ENCODE peak calls at places on chromosomes 1 and 21, in nine cellular contexts. Q is K562; I is transverse colon; S is neural progenitor cell; A is Karpas-422; X is CD8-positive, alpha-beta memory T cell; G is heart left ventricle; R is tibial nerve; W is GM23248. U is an unnamed sample. For H3K4me1, the result is how much of the 10 kb centered on the place peaks cover.

GRCh38 chr1:117686907-117687306 is 81.1 kb downstream of the TENT5C start:
- DNase-seq in X (no peak), S (no peak), I (no peak), Q (no peak), A (no peak), G (no peak), R (no peak), W (peak), U (no peak)

GRCh38 chr1:227038401-227038800 is 98.3 kb downstream of the COQ8A start:
- DNase-seq in R (no peak), A (no peak), W (peak), S (no peak), I (no peak), G (no peak), X (no peak), Q (no peak), U (no peak)

GRCh38 chr1:25549273-25550154 is 6.1 kb downstream of the LDLRAP1 start:
- DNase-seq in X (peak), I (peak), W (no peak), R (no peak), A (peak), Q (peak), G (peak), S (no peak), U (peak)

GRCh38 chr1:59976194-59977074 is 49.9 kb upstream of the CYP2J2 start:
- DNase-seq in R (peak), S (peak), G (peak), A (peak), W (peak), I (peak), X (peak), Q (peak), U (peak)

GRCh38 chr1:220407101-220407683 is 120.7 kb upstream of the MARK1 start:
- DNase-seq in Q (no peak), G (no peak), R (no peak), W (no peak), I (no peak), S (no peak), X (no peak), A (no peak), U (no peak)

GRCh38 chr21:38956791-38957571 is 151.3 kb downstream of the ETS2 start:
- DNase-seq in Q (peak), W (peak), S (no peak), A (no peak), G (peak), R (no peak), X (no peak), I (peak), U (no peak)

GRCh38 chr1:52057245-52057644 is 1.1 kb downstream of the BTF3L4 start:
- DNase-seq in A (no peak), I (no peak), S (no peak), W (peak), Q (peak), G (no peak), X (no peak), R (no peak), U (no peak)

GRCh38 chr21:44522753-44523204 is 17.2 kb downstream of the KRTAP10-1 start:
- DNase-seq in W (no peak), S (no peak), G (no peak), I (no peak), A (no peak), R (no peak), X (no peak), Q (no peak), U (no peak)

GRCh38 chr1:173269490-173270230 is 62.5 kb upstream of the TNFSF4 start:
- DNase-seq in X (no peak), I (no peak), W (peak), A (no peak), Q (peak), S (no peak), G (no peak), R (no peak), U (no peak)

GRCh38 chr1:59814180-59814900 is 409 bp upstream of the HOOK1 start:
- DNase-seq in A (no peak), S (peak), W (no peak), I (peak), Q (no peak), R (no peak), X (peak), G (peak), U (peak)

GRCh38 chr1:177864530-177865305 is 105.1 kb downstream of the SEC16B start:
- DNase-seq in X (no peak), Q (no peak), R (peak), W (no peak), S (no peak), A (no peak), G (no peak), I (no peak), U (no peak)

GRCh38 chr1:201095581-201096531 is 16.4 kb downstream of the CACNA1S start:
- DNase-seq in Q (no peak), W (no peak), X (no peak), A (no peak), I (no peak), R (no peak), S (no peak), G (no peak), U (no peak)

GRCh38 chr21:43816611-43817071 is 27.3 kb downstream of the RRP1 start:
- DNase-seq in I (no peak), A (peak), R (no peak), X (no peak), Q (no peak), G (peak), W (no peak), S (no peak), U (no peak)

GRCh38 chr1:94909486-94909885 is 17.4 kb downstream of the CNN3 start:
- DNase-seq in G (no peak), R (no peak), S (peak), W (no peak), X (no peak), I (no peak), Q (no peak), A (no peak), U (no peak)

GRCh38 chr1:17286646-17287045 is 21.4 kb upstream of the PADI4 start:
- DNase-seq in S (no peak), X (no peak), R (no peak), I (no peak), G (no peak), A (no peak), Q (no peak), W (no peak), U (no peak)

GRCh38 chr1:17290553-17290952 is 17.4 kb upstream of the PADI4 start:
- DNase-seq in X (no peak), S (no peak), A (no peak), R (no peak), G (no peak), W (no peak), I (no peak), Q (no peak), U (no peak)

GRCh38 chr1:17292299-17293198 is 15.4 kb upstream of the PADI4 start:
- DNase-seq in X (no peak), R (no peak), I (no peak), W (no peak), S (no peak), A (no peak), Q (no peak), G (no peak), U (no peak)

GRCh38 chr1:17287377-17287776 is 20.6 kb upstream of the PADI4 start:
- DNase-seq in I (no peak), A (no peak), X (no peak), G (no peak), R (no peak), Q (no peak), W (peak), S (no peak), U (no peak)

DNA sequence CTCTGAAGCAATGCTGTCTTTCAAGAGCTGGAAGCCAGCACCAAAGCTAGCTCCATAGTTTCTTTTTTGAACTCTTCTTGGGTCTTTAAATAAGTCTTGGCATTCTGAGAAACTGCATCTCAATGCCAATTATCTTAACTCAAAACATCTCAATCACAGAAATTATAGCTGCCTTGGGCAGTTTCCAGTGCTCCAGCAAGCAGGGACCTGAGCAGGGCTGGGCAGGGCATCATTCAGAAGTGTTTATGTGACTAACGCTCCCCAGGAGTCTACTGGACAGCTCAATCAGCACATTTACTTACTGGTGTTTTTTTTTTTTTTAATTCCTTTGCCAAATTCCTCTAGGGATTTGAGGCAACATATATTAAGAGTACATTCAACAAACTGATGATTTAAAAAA is 18.2 kb upstream of the PADI4 start:
- DNase-seq in X (no peak), Q (no peak), R (no peak), G (no peak), A (no peak), I (no peak), S (no peak), W (peak), U (no peak)
- H3K4me1 ChIP-seq in X (under half), Q (under half), R (under half), G (under half), A (under half), I (under half), S (under half), W (under half), U (under half)

GRCh38 chr1:71088645-71089287 is 7.9 kb upstream of the ZRANB2 start:
- DNase-seq in Q (no peak), X (no peak), W (no peak), R (no peak), G (no peak), S (no peak), I (peak), A (no peak), U (no peak)
- H3K4me1 ChIP-seq in Q (under half), X (under half), W (under half), R (under half), G (under half), S (under half), I (under half), A (under half), U (under half)

GRCh38 chr1:113439272-113439660 is 49.0 kb downstream of the MAGI3 start:
- DNase-seq in W (no peak), A (no peak), Q (no peak), R (no peak), X (no peak), G (no peak), S (no peak), I (no peak), U (no peak)

GRCh38 chr1:113442130-113442529 is 51.8 kb downstream of the MAGI3 start:
- DNase-seq in G (no peak), X (no peak), W (no peak), Q (no peak), I (no peak), R (no peak), S (no peak), A (no peak), U (no peak)

GRCh38 chr1:113437554-113438341 is 47.4 kb downstream of the MAGI3 start:
- DNase-seq in S (no peak), W (no peak), I (no peak), R (no peak), Q (no peak), X (no peak), G (no peak), A (no peak), U (no peak)

GRCh38 chr1:113434874-113435175 is 44.5 kb downstream of the MAGI3 start:
- DNase-seq in R (no peak), G (no peak), Q (no peak), X (no peak), I (no peak), W (no peak), A (no peak), S (no peak), U (no peak)

DNA sequence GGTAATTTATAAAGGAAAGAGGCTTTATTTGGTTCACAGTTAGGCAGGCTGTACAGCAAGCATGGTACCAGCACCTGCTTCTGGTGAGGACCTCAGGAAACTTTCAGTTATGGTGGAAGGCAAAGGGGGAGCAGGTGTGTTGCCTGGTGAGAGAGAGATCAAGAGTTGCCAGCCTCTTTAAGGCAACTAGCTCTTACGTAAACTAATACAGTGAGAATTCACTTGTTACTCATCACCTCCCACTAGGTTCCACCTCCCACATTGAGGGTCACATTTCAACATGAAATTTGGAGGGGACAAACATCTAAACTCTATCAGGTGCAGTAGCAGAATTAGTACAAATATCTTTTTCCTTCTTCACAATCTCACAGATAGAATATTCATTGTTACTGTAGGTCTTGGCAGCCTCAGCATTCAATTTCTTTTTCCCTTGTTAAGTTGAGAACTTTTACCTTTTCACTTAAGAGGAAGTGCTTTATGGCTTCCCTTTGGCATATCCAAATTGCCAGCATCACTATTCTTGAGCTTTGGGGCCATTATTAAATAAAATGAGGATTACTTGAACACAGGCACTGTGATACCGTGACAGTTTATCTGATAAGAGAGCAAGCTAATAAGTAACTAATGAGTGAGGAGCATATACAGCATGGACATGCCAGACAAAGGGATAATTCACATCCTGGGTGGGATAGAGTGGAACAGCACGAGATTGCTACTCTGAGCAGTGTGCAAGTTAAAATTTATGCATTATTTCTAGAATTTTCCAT is 48.4 kb downstream of the MAGI3 start:
- DNase-seq in S (no peak), I (no peak), G (no peak), R (no peak), Q (no peak), W (no peak), X (no peak), A (no peak), U (no peak)
- H3K4me1 ChIP-seq in S (under half), I (under half), G (under half), R (under half), Q (under half), W (under half), X (under half), A (under half), U (under half)

DNA sequence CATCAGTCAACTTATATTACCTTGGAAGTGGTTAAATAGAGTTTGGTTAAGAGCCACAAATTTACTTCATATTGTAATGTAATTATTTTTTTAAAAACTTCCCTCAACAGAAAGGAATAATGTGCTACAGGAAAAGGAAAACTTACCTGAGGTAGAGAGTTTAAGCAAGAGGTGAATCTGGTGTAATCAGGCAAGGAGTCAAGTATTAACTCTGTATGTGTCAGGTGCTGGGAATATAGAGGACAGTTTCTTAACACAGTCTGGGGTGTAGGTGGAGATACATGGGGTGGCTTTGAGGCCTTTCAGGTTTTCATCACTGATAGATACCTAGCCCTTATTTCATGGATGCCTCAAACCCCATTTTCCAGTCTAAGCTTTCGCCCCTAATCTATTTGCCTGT is 25.9 kb upstream of the MYOCOS start:
- DNase-seq in R (no peak), W (no peak), S (no peak), I (no peak), A (no peak), G (no peak), X (no peak), Q (no peak), U (no peak)
- H3K4me1 ChIP-seq in R (under half), W (under half), S (under half), I (under half), A (under half), G (under half), X (under half), Q (under half), U (under half)

GRCh38 chr1:32020338-32020737 is 6.7 kb downstream of the KHDRBS1 start:
- DNase-seq in W (peak), R (no peak), A (no peak), Q (no peak), S (no peak), G (no peak), X (no peak), I (no peak), U (no peak)
- H3K4me1 ChIP-seq in W (under half), R (half or more), A (under half), Q (under half), S (under half), G (half or more), X (half or more), I (half or more), U (half or more)

DNA sequence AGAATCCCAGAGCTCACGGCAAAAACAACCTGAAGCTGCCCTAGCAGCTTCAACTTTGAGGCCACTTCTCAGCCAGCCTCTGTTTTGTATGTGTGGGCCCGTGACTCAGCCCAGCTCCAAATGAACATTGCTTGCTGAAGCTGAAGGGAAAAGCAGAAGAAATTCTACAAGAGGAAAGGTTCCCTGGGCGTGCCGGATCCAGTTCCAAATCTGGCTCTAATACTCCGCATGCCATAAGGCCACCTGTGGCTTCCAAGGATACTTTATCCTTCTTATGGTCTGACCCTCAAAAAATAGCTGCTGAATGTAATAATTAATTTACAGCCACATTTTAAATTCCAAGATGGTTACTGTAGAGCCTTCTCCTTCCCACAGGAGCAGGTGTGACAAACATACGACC is 24.3 kb downstream of the TSPAN2 start:
- DNase-seq in W (peak), S (no peak), Q (no peak), X (no peak), R (no peak), G (no peak), A (no peak), I (no peak), U (no peak)
- H3K4me1 ChIP-seq in W (under half), S (under half), Q (under half), X (under half), R (under half), G (under half), A (under half), I (under half), U (under half)

DNA sequence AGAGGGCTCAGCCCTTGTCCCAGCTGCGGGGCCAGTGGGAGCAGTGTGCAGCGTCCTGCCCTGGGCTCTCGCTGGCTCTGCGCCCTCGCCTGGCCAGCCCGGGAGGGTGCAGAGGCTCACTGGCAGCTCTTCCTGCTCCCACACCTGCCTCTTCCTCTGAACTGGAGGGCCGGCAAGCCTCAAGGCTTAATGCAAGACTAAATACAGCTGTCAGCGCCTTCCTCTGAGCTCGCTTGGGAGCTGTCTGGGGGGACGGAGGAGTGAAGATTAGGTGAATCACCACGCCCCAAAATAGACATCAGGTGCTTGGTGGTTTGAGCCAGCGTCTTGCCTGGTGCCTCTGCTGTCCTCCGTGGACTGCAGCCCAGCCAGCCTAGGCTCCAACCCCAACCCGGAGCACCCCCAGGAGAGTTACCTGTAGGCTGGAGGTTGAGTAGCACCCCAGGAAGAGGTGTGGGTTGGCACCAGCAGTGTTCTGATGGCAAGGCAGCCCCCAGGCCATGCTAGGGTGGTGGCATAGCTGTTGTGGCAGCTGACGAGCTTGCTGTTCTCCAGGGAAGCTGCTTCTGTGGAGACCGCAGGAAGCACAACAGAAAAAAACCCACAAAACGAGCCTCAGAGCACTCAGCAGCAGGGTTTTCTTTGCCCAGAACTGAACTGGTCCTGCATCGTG is 36.9 kb downstream of the UMODL1 start:
- DNase-seq in S (peak), I (peak), A (peak), W (peak), G (peak), X (peak), R (no peak), Q (peak), U (peak)
- H3K4me1 ChIP-seq in S (under half), I (under half), A (under half), W (under half), G (under half), X (under half), R (under half), Q (under half), U (under half)

U was measured in CD8-positive, alpha-beta T cell.